ENCODE peak calls at places on chromosomes 2 and 18, in five cellular contexts. G is NCI-H2171; Z is T-helper 2 cell; F is non-pigmented ciliary epithelial cell; X is CD4-positive, alpha-beta T cell. J is an unnamed sample.
A peak's percentile ranks its signal among the peaks of the same experiment; 100 is the strongest.

GRCh38 chr2:25505630-25506029 is 163.9 kb upstream of the DNMT3A start:
- DNase-seq in G (no peak), F (no peak), X (no peak), Z (no peak), J (no peak)

GRCh38 chr18:55337908-55338521 is 250.0 kb downstream of the TCF4 start:
- DNase-seq in F (no peak), G (no peak), X (no peak), Z (no peak), J (no peak)

GRCh38 chr18:76957384-76958355 is 135.3 kb downstream of the ZNF236 start:
- DNase-seq in X (no peak), Z (no peak), F (no peak), G (no peak), J (no peak)

GRCh38 chr2:218374795-218375194 is 7.3 kb upstream of the SLC11A1 start:
- DNase-seq in F (no peak), G (no peak), Z (no peak), X (no peak), J (no peak)

GRCh38 chr2:217215877-217216276 is 356.0 kb upstream of the TNP1 start:
- DNase-seq in Z (no peak), F (no peak), X (no peak), G (no peak), J (no peak)

GRCh38 chr18:9001209-9001608 is 101.3 kb upstream of the NDUFV2 start:
- DNase-seq in G (no peak), Z (no peak), X (no peak), F (no peak), J (no peak)

GRCh38 chr2:98485453-98485755 is 40.7 kb downstream of the INPP4A start:
- DNase-seq in Z (no peak), G (no peak), F (no peak), X (no peak), J (no peak)

GRCh38 chr2:64807417-64807816 is 153.7 kb upstream of the SERTAD2 start:
- DNase-seq in X (no peak), G (no peak), F (peak; percentile 99), Z (no peak), J (no peak)

GRCh38 chr2:214004463-214004862 is 406.4 kb upstream of the VWC2L start:
- DNase-seq in F (no peak), G (no peak), X (no peak), Z (no peak), J (no peak)

GRCh38 chr2:181774601-181775179 is 94.4 kb upstream of the NEUROD1 start:
- DNase-seq in G (no peak), Z (no peak), X (no peak), F (no peak), J (no peak)